ENCODE peak calls at places on chromosomes 12 and 14, in eight cellular contexts. M is PC-3; D is CD8-positive, alpha-beta memory T cell; F is transverse colon; J is tibial artery; R is effector memory CD4-positive, alpha-beta T cell; X is heart left ventricle; N is cardiac muscle cell. T is an unnamed sample.

GRCh38 chr14:101064121-101064661 is 160.7 kb upstream of the RTL1 start:
- DNase-seq in M (no peak), D (no peak), F (no peak), J (no peak), R (no peak), X (no peak), N (no peak), T (no peak)

GRCh38 chr14:23551266-23552028 is at the start of gene ZFHX2:
- DNase-seq in M (peak; percentile 84), D (peak; percentile 77), F (peak; percentile 88), J (peak; percentile 74), R (peak; percentile 65), X (peak; percentile 87), N (peak; percentile 42), T (peak; percentile 68)

GRCh38 chr14:64465856-64466554 is 706 bp downstream of the AKAP5 start:
- DNase-seq in M (peak; percentile 50), D (no peak), F (no peak), J (no peak), R (no peak), X (no peak), N (peak; percentile 75), T (no peak)

GRCh38 chr14:22814945-22815713 is at the start of gene SLC7A7:
- DNase-seq in M (no peak), D (no peak), F (peak; percentile 32), J (no peak), R (no peak), X (no peak), N (peak; percentile 67), T (peak; percentile 89)

GRCh38 chr12:52672321-52672933 is 7.8 kb downstream of the KRT1 start:
- DNase-seq in M (peak; percentile 10), D (no peak), F (no peak), J (no peak), R (no peak), X (no peak), N (no peak), T (no peak)

GRCh38 chr12:66768293-66768692 is 89.4 kb upstream of the GRIP1 start:
- DNase-seq in M (no peak), D (no peak), F (peak; percentile 17), J (no peak), R (no peak), X (no peak), N (no peak), T (no peak)

GRCh38 chr12:5043589-5044419 is at the start of gene KCNA5:
- DNase-seq in M (no peak), D (no peak), F (no peak), J (peak; percentile 32), R (no peak), X (peak; percentile 40), N (peak; percentile 3), T (no peak)

GRCh38 chr14:22594156-22594716 is 3.9 kb upstream of the ABHD4 start:
- DNase-seq in M (no peak), D (no peak), F (no peak), J (no peak), R (no peak), X (no peak), N (peak; percentile 61), T (no peak)

GRCh38 chr12:131896811-131897270 is 2.4 kb downstream of the ULK1 start:
- DNase-seq in M (no peak), D (no peak), F (no peak), J (no peak), R (no peak), X (no peak), N (no peak), T (peak; percentile 47)

GRCh38 chr12:109625131-109625559 is 51.6 kb downstream of the MVK start:
- DNase-seq in M (peak; percentile 62), D (no peak), F (no peak), J (no peak), R (no peak), X (peak; percentile 50), N (peak; percentile 20), T (no peak)

GRCh38 chr14:91410781-91411536 is 6.7 kb downstream of the CCDC88C start:
- DNase-seq in M (no peak), D (no peak), F (no peak), J (no peak), R (no peak), X (no peak), N (no peak), T (no peak)

GRCh38 chr12:54463034-54463433 is 10.4 kb downstream of the GTSF1 start:
- DNase-seq in M (peak; percentile 46), D (no peak), F (no peak), J (peak; percentile 83), R (no peak), X (peak; percentile 41), N (peak; percentile 93), T (no peak)

GRCh38 chr12:123398918-123399617 is 15.1 kb downstream of the KMT5A start:
- DNase-seq in M (no peak), D (no peak), F (no peak), J (no peak), R (no peak), X (peak; percentile 62), N (no peak), T (no peak)

GRCh38 chr12:39813776-39814175 is 194.2 kb upstream of the ABCD2 start:
- DNase-seq in M (no peak), D (no peak), F (no peak), J (no peak), R (no peak), X (no peak), N (peak; percentile 82), T (no peak)

GRCh38 chr12:41032386-41032785 is 155.7 kb upstream of the PDZRN4 start:
- DNase-seq in M (no peak), D (no peak), F (no peak), J (no peak), R (no peak), X (no peak), N (no peak), T (no peak)

GRCh38 chr14:24243336-24243836 is 963 bp upstream of the TINF2 start:
- DNase-seq in M (peak; percentile 21), D (no peak), F (no peak), J (no peak), R (peak; percentile 2), X (no peak), N (no peak), T (no peak)

DNA sequence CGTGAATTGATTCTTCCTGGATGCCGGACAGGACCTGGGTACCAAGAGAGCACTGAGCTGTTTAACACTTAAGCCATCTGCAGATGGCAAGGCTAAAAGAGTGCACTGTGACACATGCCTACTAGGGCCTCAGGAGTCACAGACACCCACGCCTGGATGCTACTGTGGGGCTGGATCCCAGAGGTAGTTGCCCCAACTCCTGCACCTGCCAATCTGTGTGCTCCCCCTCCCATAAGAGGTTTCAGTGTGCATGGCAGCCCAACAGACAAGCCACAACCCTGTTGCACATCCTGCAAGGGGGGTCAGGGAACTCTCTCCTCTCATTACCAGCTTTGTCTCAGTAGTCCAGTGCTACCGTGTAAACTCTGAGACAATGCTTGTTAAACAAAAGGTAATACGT is 169.0 kb downstream of the CEP128 start:
- DNase-seq in M (no peak), D (no peak), F (no peak), J (no peak), R (no peak), X (no peak), N (no peak), T (no peak)
- H3K9me3 ChIP-seq in M (no peaks in the 10 kb centered on the region), D (no peaks in the 10 kb centered on the region), F (no peaks in the 10 kb centered on the region), J (no peaks in the 10 kb centered on the region), R (no peaks in the 10 kb centered on the region), X (peaks cover 8% of the 10 kb centered on the region), N (no peaks in the 10 kb centered on the region), T (no peaks in the 10 kb centered on the region)

GRCh38 chr14:105986896-105987284 is 460.5 kb downstream of the TMEM121 start:
- DNase-seq in M (no peak), D (no peak), F (no peak), J (no peak), R (no peak), X (no peak), N (no peak), T (no peak)

GRCh38 chr14:105989746-105990302 is 463.4 kb downstream of the TMEM121 start:
- DNase-seq in M (no peak), D (no peak), F (no peak), J (no peak), R (no peak), X (no peak), N (no peak), T (no peak)

GRCh38 chr14:105982664-105983063 is 456.3 kb downstream of the TMEM121 start:
- DNase-seq in M (no peak), D (no peak), F (no peak), J (no peak), R (no peak), X (no peak), N (no peak), T (no peak)

DNA sequence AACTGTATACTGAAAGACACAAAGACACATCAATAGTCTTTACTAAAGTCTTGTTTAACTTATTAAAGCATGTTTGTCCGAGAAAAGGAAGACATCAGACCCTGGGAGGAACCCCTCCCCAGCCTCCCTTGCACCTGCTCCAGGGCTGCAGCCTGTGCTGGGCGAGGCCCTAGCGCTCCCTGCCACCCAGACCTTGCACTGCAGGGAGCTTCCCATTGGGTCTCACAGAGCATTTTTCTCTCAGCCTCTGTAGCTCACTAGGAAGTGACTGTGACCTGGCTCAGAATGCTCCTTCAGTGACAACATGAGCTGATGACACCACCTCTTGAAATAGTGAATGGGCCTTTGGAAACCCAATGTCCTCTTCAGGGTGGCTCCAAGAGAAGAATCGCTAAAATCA is 461.2 kb downstream of the TMEM121 start:
- DNase-seq in M (no peak), D (no peak), F (no peak), J (no peak), R (no peak), X (no peak), N (no peak), T (no peak)
- H3K9me3 ChIP-seq in M (no peaks in the 10 kb centered on the region), D (no peaks in the 10 kb centered on the region), F (no peaks in the 10 kb centered on the region), J (no peaks in the 10 kb centered on the region), R (no peaks in the 10 kb centered on the region), X (no peaks in the 10 kb centered on the region), N (no peaks in the 10 kb centered on the region), T (no peaks in the 10 kb centered on the region)

GRCh38 chr14:34234258-34234657 is 227.8 kb downstream of the SPTSSA start:
- DNase-seq in M (no peak), D (no peak), F (no peak), J (no peak), R (no peak), X (peak; percentile 83), N (no peak), T (no peak)

GRCh38 chr14:34232790-34233189 is 229.2 kb downstream of the SPTSSA start:
- DNase-seq in M (no peak), D (no peak), F (peak; percentile 56), J (no peak), R (no peak), X (no peak), N (no peak), T (peak; percentile 59)

GRCh38 chr14:34233619-34234018 is 228.4 kb downstream of the SPTSSA start:
- DNase-seq in M (no peak), D (no peak), F (no peak), J (no peak), R (no peak), X (no peak), N (no peak), T (no peak)

GRCh38 chr14:34229140-34229539 is 232.9 kb downstream of the SPTSSA start:
- DNase-seq in M (no peak), D (no peak), F (no peak), J (no peak), R (no peak), X (no peak), N (no peak), T (no peak)

GRCh38 chr14:34231626-34232025 is 230.4 kb downstream of the SPTSSA start:
- DNase-seq in M (no peak), D (no peak), F (peak; percentile 30), J (no peak), R (no peak), X (peak; percentile 48), N (no peak), T (no peak)
- H3K9me3 ChIP-seq in M (no peaks in the 10 kb centered on the region), D (no peaks in the 10 kb centered on the region), F (no peaks in the 10 kb centered on the region), J (no peaks in the 10 kb centered on the region), R (no peaks in the 10 kb centered on the region), X (no peaks in the 10 kb centered on the region), N (no peaks in the 10 kb centered on the region), T (no peaks in the 10 kb centered on the region)

GRCh38 chr12:133130808-133131128 is 341 bp downstream of the ZNF10 start:
- DNase-seq in M (no peak), D (peak; percentile 71), F (peak; percentile 45), J (peak; percentile 38), R (no peak), X (peak; percentile 48), N (no peak), T (no peak)
- H3K9me3 ChIP-seq in M (peaks cover 41% of the 10 kb centered on the region), D (peaks cover 24% of the 10 kb centered on the region), F (peaks cover 69% of the 10 kb centered on the region), J (no peaks in the 10 kb centered on the region), R (peaks cover 46% of the 10 kb centered on the region), X (peaks cover 63% of the 10 kb centered on the region), N (no peaks in the 10 kb centered on the region), T (peaks cover 23% of the 10 kb centered on the region)